ENCODE peak calls at places on chromosomes 3 and 15, in six cellular contexts. V, P, Y, B, N and W are unnamed samples.

GRCh38 chr3:66365023-66365581 is 135.7 kb downstream of the LRIG1 start:
- DNase-seq in V (no peak), P (no peak), Y (no peak), B (no peak), N (no peak), W (no peak)

GRCh38 chr3:148710665-148711064 is 13.0 kb downstream of the AGTR1 start:
- DNase-seq in V (no peak), P (no peak), Y (no peak), B (no peak), N (no peak), W (peak)

GRCh38 chr3:59535791-59536221 is 486.0 kb upstream of the CFAP20DC start:
- DNase-seq in V (no peak), P (peak), Y (no peak), B (no peak), N (peak), W (no peak)

GRCh38 chr15:60009581-60010379 is 5.7 kb downstream of the FOXB1 start:
- DNase-seq in V (peak), P (no peak), Y (no peak), B (no peak), N (no peak), W (no peak)

GRCh38 chr3:47746264-47746663 is 35.4 kb downstream of the SMARCC1 start:
- DNase-seq in V (no peak), P (no peak), Y (no peak), B (no peak), N (no peak), W (no peak)

GRCh38 chr3:178680489-178680888 is 144.3 kb downstream of the KCNMB2 start:
- DNase-seq in V (no peak), P (no peak), Y (no peak), B (no peak), N (no peak), W (no peak)

GRCh38 chr15:94909510-94909909 is 678.1 kb downstream of the MCTP2 start:
- DNase-seq in V (no peak), P (no peak), Y (no peak), B (no peak), N (no peak), W (no peak)

GRCh38 chr15:59501531-59502113 is 63.6 kb downstream of the FAM81A start:
- DNase-seq in V (peak), P (peak), Y (peak), B (peak), N (peak), W (peak)

GRCh38 chr3:137946341-137946973 is 63.5 kb upstream of the CLDN18 start:
- DNase-seq in V (peak), P (peak), Y (peak), B (peak), N (peak), W (peak)

GRCh38 chr15:51726302-51727073 is 11.0 kb downstream of the LYSMD2 start:
- DNase-seq in V (peak), P (peak), Y (peak), B (peak), N (peak), W (peak)

GRCh38 chr3:130820976-130821375 is 72.9 kb upstream of the ATP2C1 start:
- DNase-seq in V (no peak), P (peak), Y (no peak), B (no peak), N (peak), W (peak)

GRCh38 chr15:36501063-36501678 is 78.3 kb upstream of the CDIN1 start:
- DNase-seq in V (peak), P (peak), Y (peak), B (no peak), N (peak), W (peak)
- H2BK15ac ChIP-seq in V (no peak), P (no peak), Y (no peak), B (no peak), N (no peak), W (no peak)

GRCh38 chr3:41866298-41866697 is 95.6 kb downstream of the ULK4 start:
- DNase-seq in V (no peak), P (no peak), Y (no peak), B (no peak), N (no peak), W (no peak)

GRCh38 chr3:41863024-41863423 is 98.9 kb downstream of the ULK4 start:
- DNase-seq in V (no peak), P (no peak), Y (peak), B (peak), N (no peak), W (peak)

DNA sequence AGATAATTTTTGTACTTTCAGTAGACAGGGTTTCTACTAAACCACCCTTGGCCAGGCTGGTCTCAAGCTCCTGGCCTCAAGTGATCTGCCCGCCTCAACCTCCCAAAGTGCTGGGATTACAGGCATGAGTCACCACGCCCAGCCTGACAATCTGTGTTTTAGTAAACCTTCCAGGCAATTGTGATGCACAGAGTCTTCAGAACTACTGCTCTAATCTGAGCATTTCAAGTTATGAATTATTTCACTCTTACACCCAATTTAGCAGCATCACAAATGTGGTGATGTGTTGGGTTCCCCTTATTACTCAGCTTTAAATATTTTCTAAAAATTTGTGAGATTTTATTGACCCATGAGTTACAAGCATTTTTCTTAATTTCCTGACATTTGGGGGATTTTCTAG is 94.4 kb downstream of the ULK4 start:
- DNase-seq in V (no peak), P (no peak), Y (no peak), B (no peak), N (no peak), W (no peak)
- H2BK15ac ChIP-seq in V (no peak), P (no peak), Y (no peak), B (no peak), N (no peak), W (no peak)

DNA sequence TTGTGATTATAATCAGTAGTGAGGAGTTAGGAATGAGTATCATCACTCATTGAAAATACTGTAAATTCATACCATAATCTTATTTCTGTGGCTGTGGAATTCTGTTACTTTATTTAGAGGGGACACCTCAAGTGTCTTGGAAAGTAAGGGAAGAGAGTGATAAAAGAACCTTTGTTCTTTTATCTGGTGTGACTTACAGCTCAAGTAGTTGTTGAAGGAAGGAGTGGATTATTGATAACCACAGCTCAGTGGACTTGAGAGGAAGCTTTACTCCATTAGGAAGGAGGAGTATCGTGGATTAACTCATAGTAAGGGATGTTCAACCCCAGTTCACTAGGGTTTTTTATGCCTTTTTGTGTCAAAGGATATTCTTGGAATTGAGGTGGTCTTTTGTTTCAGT is 32.2 kb upstream of the FAH start:
- DNase-seq in V (no peak), P (no peak), Y (no peak), B (no peak), N (no peak), W (peak)
- H2BK15ac ChIP-seq in V (no peak), P (no peak), Y (no peak), B (no peak), N (no peak), W (no peak)

DNA sequence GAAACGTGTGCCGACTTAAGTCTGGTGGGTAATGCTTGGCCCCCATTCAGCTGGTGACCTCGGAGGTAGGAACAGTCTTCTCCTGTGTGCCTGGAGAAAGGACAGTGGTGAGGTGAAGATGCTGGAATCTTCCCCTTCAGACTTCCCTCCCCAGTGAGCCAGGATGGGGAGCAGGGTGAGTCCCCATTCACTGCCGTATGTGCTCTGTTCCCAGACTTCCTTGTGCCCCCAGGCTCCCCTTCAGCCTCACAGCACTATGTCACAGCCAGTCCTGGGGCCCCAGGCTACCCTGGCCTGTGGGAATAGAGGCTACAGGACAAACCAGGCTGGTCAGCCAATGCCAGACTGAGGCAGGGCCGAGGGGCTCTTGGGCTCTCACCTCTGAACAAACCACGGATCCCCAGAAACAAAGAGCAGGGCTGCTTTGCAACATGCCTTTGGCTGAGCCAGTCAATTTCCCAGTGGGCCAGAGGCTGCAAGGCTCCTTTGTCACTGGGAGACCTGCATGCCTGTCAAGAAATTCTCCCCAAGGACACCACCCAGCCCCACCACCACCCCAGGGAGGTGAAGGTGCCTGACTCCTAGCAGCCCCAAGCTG is 31.8 kb upstream of the HHATL start:
- DNase-seq in V (no peak), P (no peak), Y (peak), B (peak), N (no peak), W (no peak)
- H2BK15ac ChIP-seq in V (peak), P (no peak), Y (no peak), B (no peak), N (no peak), W (no peak)

GRCh38 chr3:144840866-144841265 is 869.2 kb downstream of the DIPK2A start:
- DNase-seq in V (no peak), P (no peak), Y (no peak), B (no peak), N (peak), W (no peak)
- H2BK15ac ChIP-seq in V (no peak), P (no peak), Y (no peak), B (no peak), N (no peak), W (no peak)

DNA sequence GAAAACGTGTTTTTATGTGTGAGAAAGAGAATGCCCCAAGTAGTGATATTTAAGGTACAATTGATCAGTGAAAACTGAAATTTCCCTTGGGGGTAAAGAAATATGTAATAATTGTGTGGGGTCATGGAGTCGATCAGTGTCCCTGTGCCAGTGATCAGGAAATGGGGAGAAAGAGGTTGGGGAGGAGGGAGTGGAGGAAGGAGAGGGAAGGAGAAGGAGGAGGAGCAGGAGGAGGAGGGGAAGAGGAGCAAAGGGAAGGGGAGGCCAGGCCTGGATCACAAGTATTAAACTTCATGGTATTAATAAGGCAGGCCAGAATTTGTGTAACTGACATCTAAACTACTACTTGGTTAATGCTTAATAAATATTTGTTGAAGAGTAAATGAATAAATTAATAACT is 30.4 kb downstream of the THSD4 start:
- DNase-seq in V (no peak), P (no peak), Y (no peak), B (no peak), N (no peak), W (no peak)
- H2BK15ac ChIP-seq in V (no peak), P (no peak), Y (no peak), B (no peak), N (no peak), W (no peak)

GRCh38 chr3:195093731-195094130 is 177.2 kb downstream of the XXYLT1 start:
- DNase-seq in V (no peak), P (no peak), Y (no peak), B (no peak), N (no peak), W (no peak)
- H2BK15ac ChIP-seq in V (no peak), P (no peak), Y (no peak), B (no peak), N (no peak), W (no peak)

DNA sequence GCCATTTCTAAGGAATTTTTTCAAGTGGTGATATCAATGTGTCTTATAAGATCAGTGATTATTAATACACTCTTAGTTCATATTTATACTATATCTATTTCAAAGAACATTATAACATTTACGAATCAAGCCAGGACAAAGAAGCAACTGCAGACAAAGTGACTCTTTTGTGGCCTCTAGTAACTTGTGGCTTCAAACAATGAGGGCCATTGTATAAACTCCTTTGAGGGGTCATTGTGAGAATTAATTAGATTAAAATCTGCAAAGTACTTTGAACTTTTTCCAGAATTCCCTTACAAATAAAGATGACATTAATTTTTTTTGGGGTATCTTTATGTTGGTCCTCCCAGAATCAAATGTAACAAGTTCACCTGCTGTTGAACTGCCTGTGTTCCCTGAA is 12.3 kb upstream of the SLC30A4 start:
- DNase-seq in V (no peak), P (no peak), Y (no peak), B (no peak), N (no peak), W (no peak)
- H2BK15ac ChIP-seq in V (no peak), P (no peak), Y (no peak), B (no peak), N (no peak), W (no peak)

GRCh38 chr3:128413003-128413370 is 53.7 kb downstream of the DNAJB8 start:
- DNase-seq in V (no peak), P (no peak), Y (peak), B (no peak), N (no peak), W (no peak)

GRCh38 chr3:128416578-128417150 is 50.0 kb downstream of the DNAJB8 start:
- DNase-seq in V (no peak), P (peak), Y (no peak), B (no peak), N (peak), W (peak)

GRCh38 chr3:128413413-128414205 is 53.1 kb downstream of the DNAJB8 start:
- DNase-seq in V (no peak), P (no peak), Y (no peak), B (no peak), N (no peak), W (no peak)

GRCh38 chr3:128415773-128416577 is 50.7 kb downstream of the DNAJB8 start:
- DNase-seq in V (no peak), P (no peak), Y (no peak), B (no peak), N (no peak), W (no peak)

GRCh38 chr3:128415110-128415772 is 51.4 kb downstream of the DNAJB8 start:
- DNase-seq in V (no peak), P (no peak), Y (no peak), B (no peak), N (no peak), W (no peak)
- H2BK15ac ChIP-seq in V (peak), P (no peak), Y (no peak), B (no peak), N (peak), W (no peak)